ENCODE peak calls at places on chromosome 1, in ten cellular contexts. O is HFF-Myc; V is NB4; F is stimulated activated CD4-positive, alpha-beta T cell treated with anti-CD3 and anti-CD28 coated beads, TNF-alpha, amount 100 ng/mL, for 4 hours; T is OCI-LY7; P is DND-41; R is upper lobe of right lung; D is stomach; Z is endothelial cell of umbilical vein; C is stimulated activated CD8-positive, alpha-beta memory T cell treated with anti-CD3 and anti-CD28 coated beads, Interleukin-15, amount 100 ng/mL, for 24 hours. K is an unnamed sample.

GRCh38 chr1:33374336-33375105 is 53.6 kb upstream of the A3GALT2 start:
- DNase-seq in D (no peak), F (no peak), O (no peak), P (no peak), C (no peak), Z (no peak), T (no peak), R (no peak), V (no peak), K (no peak)

GRCh38 chr1:15852036-15852827 is 4.7 kb downstream of the SPEN start:
- DNase-seq in O (no peak), Z (peak), F (no peak), C (no peak), P (no peak), V (no peak), D (no peak), R (no peak), T (peak), K (no peak)

GRCh38 chr1:8545078-8545477 is 227.2 kb downstream of the SLC45A1 start:
- DNase-seq in R (no peak), V (no peak), F (no peak), Z (no peak), O (no peak), C (no peak), D (no peak), P (no peak), T (peak), K (peak)

GRCh38 chr1:170261669-170262068 is 115.9 kb downstream of the NTMT2 start:
- DNase-seq in O (peak), Z (no peak), F (no peak), R (no peak), V (no peak), P (no peak), C (no peak), D (no peak), T (no peak), K (no peak)

GRCh38 chr1:171248309-171248708 is at the start of gene FMO1:
- DNase-seq in P (no peak), F (no peak), T (no peak), C (no peak), D (no peak), Z (no peak), O (no peak), V (no peak), R (no peak), K (no peak)

GRCh38 chr1:180112091-180112490 is 42.6 kb upstream of the QSOX1 start:
- DNase-seq in F (no peak), V (no peak), P (no peak), D (no peak), O (no peak), Z (no peak), T (no peak), C (no peak), R (no peak), K (no peak)

GRCh38 chr1:52152976-52153375 is 11.1 kb downstream of the ZFYVE9 start:
- DNase-seq in D (no peak), T (no peak), C (no peak), V (no peak), F (no peak), P (no peak), O (no peak), Z (no peak), R (no peak), K (no peak)

GRCh38 chr1:240455228-240455821 is 156.6 kb downstream of the GREM2 start:
- DNase-seq in P (peak), D (no peak), O (no peak), V (peak), T (peak), C (no peak), F (no peak), R (no peak), Z (no peak), K (peak)

GRCh38 chr1:221315330-221315729 is 426.6 kb downstream of the DUSP10 start:
- DNase-seq in P (no peak), C (no peak), T (no peak), Z (no peak), R (no peak), V (no peak), F (no peak), D (no peak), O (peak), K (no peak)

GRCh38 chr1:54810144-54810942 is 9.2 kb upstream of the TTC22 start:
- DNase-seq in Z (peak), P (peak), C (peak), V (peak), R (peak), T (peak), F (peak), O (peak), D (peak), K (peak)

GRCh38 chr1:197252981-197253380 is 15.1 kb upstream of the CRB1 start:
- DNase-seq in C (no peak), D (no peak), T (no peak), R (no peak), F (no peak), O (no peak), Z (no peak), V (no peak), P (no peak), K (no peak)

GRCh38 chr1:24914226-24915069 is 15.6 kb downstream of the RUNX3 start:
- DNase-seq in D (no peak), V (no peak), P (no peak), R (no peak), F (no peak), O (no peak), T (no peak), C (no peak), Z (no peak), K (no peak)

GRCh38 chr1:15056515-15057285 is 96.8 kb upstream of the TMEM51 start:
- DNase-seq in V (no peak), Z (no peak), C (no peak), T (no peak), P (no peak), O (no peak), D (no peak), R (no peak), F (no peak), K (no peak)

GRCh38 chr1:218347713-218348627 is 2.8 kb downstream of the TGFB2 start:
- DNase-seq in V (no peak), C (no peak), T (no peak), O (no peak), R (no peak), P (no peak), D (no peak), Z (peak), F (no peak), K (peak)

GRCh38 chr1:69707103-69707502 is 139.4 kb downstream of the LRRC7 start:
- DNase-seq in F (no peak), V (no peak), P (no peak), R (no peak), D (no peak), T (no peak), C (no peak), Z (no peak), O (no peak), K (no peak)

GRCh38 chr1:3668585-3669300 is 16.4 kb downstream of the TP73 start:
- DNase-seq in C (no peak), Z (no peak), V (peak), F (no peak), R (peak), O (no peak), P (no peak), D (peak), T (no peak), K (peak)

K was measured in dermis microvascular lymphatic vessel endothelial cell.